ENCODE peak calls at places on chromosomes 12 and 14, in eight cellular contexts. T is bronchial epithelial cell, Q is AG09319, Y is endodermal cell, E is neural progenitor cell, B is RWPE1, X is BE2C, H is IMR-90. P is an unnamed sample.

GRCh38 chr14:30882431-30882830 is 8.1 kb downstream of the COCH start:
- DNase-seq in Y (no peak), X (no peak), T (peak), H (no peak), B (no peak), E (no peak), Q (no peak), P (no peak)

GRCh38 chr12:3777206-3777809 is 24.4 kb upstream of the CRACR2A start:
- DNase-seq in B (peak), T (peak), H (peak), Q (no peak), E (peak), X (no peak), Y (no peak), P (peak)

GRCh38 chr12:90235642-90236041 is 527.0 kb upstream of the ATP2B1 start:
- DNase-seq in H (no peak), Y (no peak), T (peak), B (peak), E (no peak), X (no peak), Q (no peak), P (no peak)

GRCh38 chr12:118537481-118537917 is 161.1 kb downstream of the SUDS3 start:
- DNase-seq in B (no peak), X (no peak), E (no peak), H (no peak), T (no peak), Q (no peak), Y (no peak), P (no peak)

GRCh38 chr12:128671528-128672042 is 152.2 kb downstream of the SLC15A4 start:
- DNase-seq in H (no peak), B (no peak), T (no peak), X (no peak), Q (no peak), E (no peak), Y (no peak), P (no peak)

GRCh38 chr14:72495668-72496067 is 398.2 kb downstream of the DPF3 start:
- DNase-seq in H (peak), Q (no peak), Y (no peak), B (no peak), T (no peak), E (no peak), X (no peak), P (no peak)

GRCh38 chr12:89051065-89051677 is 301.1 kb downstream of the DUSP6 start:
- DNase-seq in E (peak), Q (no peak), Y (peak), T (peak), B (peak), X (peak), H (peak), P (peak)

GRCh38 chr12:48671231-48671856 is 10.7 kb downstream of the KANSL2 start:
- DNase-seq in H (peak), Y (no peak), Q (no peak), B (peak), E (no peak), T (peak), X (no peak), P (no peak)

DNA sequence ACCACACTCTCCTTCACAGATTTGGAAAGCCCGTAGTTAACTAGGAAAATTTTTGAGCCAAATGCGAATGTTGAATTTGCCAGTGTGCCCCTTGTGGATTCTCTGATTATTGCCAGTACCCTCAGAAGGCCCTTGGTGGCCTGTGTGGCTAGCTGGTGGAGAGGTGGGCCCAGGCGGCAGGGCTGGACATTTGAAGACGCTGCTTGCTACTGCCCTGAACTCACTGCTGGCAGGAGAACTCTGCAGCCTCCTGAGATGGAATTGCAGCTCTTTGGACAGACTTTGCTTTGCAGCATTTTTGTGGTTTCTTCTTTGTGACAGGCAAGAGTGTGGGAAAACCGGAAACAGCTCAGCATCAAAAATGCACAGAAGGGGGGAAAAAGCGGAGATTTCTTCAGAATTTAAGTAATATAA is 97.6 kb downstream of the TGFB3 start:
- DNase-seq in E (peak), H (peak), Y (peak), T (peak), X (peak), Q (no peak), B (no peak), P (no peak)
- TF ChIP-seq CTCF in E (peak), H (peak), Y (peak), T (peak), X (peak), Q (peak), B (no peak), P (peak)

GRCh38 chr12:12081836-12082497 is 11.2 kb downstream of the BCL2L14 start:
- DNase-seq in E (peak), H (peak), Q (no peak), T (peak), Y (peak), B (peak), X (no peak), P (no peak)
- TF ChIP-seq CTCF in E (peak), H (peak), Q (peak), T (no peak), Y (peak), B (no peak), X (peak), P (no peak)

DNA sequence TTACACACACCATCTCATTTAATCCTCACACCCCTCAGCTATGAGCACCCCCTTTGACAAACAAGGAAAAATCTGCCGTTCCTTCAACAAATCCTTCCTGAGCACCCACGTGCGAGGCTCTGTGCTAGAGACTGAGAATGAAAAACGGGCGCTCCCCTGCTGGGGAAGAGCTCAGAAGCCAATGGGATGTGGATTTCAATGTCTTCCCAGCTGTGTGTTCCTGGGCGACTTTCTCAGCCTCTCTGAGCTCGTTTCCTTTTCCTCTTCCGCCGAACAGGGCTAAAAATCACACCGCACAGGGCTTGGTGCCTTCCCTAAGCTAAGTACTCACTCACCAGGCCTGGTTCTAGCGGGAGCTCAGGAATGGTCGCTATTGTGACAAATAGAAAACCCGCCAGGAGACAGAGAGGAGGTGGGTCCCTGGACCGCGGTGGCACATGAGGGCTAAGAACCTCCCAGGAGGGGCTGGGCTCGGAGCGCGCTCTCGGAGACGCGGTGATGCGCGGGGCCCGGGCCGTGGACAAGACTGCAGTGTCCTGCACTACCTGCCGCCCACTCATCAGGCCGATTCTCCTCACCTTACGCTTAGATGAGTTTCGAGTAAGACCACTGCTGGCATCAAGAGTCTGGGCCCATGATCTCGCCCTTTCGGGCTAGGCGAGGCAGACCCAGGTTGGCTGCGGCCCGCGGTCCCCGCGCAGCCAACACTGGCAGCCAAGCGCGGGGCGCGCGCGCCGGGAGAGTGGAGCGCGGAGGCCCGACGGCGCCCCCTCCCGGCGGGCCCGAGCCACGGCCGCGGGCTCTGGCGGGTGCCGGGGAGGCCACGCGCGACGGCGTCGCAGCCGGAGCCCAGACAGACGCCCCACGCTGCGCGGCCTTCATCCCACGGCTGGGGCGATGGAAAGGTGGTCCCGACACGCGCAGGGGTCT is 17.0 kb downstream of the ZDHHC22 start:
- DNase-seq in E (peak), Q (no peak), T (no peak), B (no peak), H (peak), Y (peak), X (peak), P (no peak)
- TF ChIP-seq CTCF in E (peak), Q (no peak), T (peak), B (peak), H (peak), Y (peak), X (peak), P (no peak)

DNA sequence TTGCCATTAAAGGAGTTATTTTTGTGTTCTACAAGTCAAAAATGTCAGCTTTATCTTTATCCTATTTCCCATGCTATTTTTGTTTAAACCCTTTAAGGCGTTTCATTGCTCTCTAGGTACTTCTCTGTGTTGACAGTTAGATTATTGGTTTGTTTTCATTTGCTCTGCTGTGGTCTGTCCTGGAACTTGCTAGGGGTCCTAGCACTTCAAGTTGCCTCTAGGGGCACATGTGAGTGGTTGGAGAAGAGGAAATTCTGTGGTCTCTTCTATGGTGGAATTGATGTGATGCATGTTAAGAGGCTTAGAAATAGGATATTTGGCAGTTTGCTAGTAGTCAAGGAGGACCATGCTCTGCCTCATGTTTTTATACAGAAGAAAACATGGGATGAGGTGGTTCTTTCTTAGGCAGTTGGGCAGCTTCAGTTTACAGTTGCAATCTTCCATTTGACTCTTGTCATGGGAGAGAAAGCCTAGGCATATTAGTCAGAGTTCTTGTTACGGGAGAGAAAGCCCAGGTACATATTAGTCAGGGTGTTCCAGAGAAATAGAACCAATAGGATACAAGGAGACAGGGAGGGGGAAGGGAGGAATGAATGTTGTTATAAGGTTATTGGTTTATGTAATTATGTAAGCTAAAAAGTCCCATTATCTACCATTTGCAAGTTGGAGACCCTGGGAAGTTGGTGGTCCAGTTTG is 14.4 kb downstream of the TTLL5 start:
- DNase-seq in T (peak), E (peak), B (peak), Y (peak), X (no peak), H (no peak), Q (no peak), P (no peak)
- TF ChIP-seq CTCF in T (no peak), E (peak), B (no peak), Y (peak), X (peak), H (no peak), Q (no peak), P (peak)

DNA sequence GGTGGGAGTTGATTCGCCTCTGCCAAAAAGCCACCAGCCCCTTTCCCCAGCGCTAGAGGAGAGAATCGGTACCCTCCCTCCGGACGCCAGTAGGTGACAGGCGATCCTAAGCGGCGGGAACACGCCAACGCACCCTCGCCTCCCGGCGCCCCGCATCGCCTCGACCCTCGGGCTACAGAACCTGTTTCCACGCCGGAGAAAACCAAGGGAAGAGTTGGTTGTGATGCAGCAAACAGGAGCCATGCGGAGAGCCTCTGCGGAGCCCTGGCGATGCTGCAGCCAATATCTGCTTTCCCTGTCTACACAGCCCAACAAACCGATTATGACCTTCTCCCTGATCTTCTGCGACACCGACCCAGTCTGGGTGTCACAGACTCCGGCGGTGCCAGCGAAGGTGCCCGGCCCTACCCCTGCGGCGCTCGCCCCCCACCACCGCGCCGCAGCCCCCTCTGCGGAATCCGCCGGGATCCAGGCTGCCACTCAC is 523 bp downstream of the PRICKLE1 start:
- DNase-seq in H (peak), Y (peak), B (peak), T (no peak), X (peak), E (peak), Q (no peak), P (no peak)
- TF ChIP-seq CTCF in H (peak), Y (peak), B (peak), T (peak), X (peak), E (peak), Q (peak), P (peak)

GRCh38 chr14:100025111-100025510 is 40.1 kb upstream of the EVL start:
- DNase-seq in X (peak), Y (peak), B (peak), Q (no peak), T (peak), E (peak), H (peak), P (no peak)
- TF ChIP-seq CTCF in X (peak), Y (peak), B (no peak), Q (peak), T (peak), E (peak), H (peak), P (peak)

GRCh38 chr12:60415361-60415760 is 819.5 kb downstream of the SLC16A7 start:
- DNase-seq in B (no peak), Y (no peak), X (no peak), Q (no peak), E (no peak), T (no peak), H (peak), P (no peak)
- TF ChIP-seq CTCF in B (no peak), Y (no peak), X (no peak), Q (no peak), E (no peak), T (no peak), H (no peak), P (no peak)

GRCh38 chr12:13194462-13195110 is 1.9 kb upstream of the EMP1 start:
- DNase-seq in T (peak), Y (no peak), E (no peak), H (no peak), Q (no peak), B (peak), X (no peak), P (no peak)

GRCh38 chr12:13195244-13195643 is 1.3 kb upstream of the EMP1 start:
- DNase-seq in Y (no peak), T (peak), Q (no peak), E (no peak), X (no peak), B (no peak), H (peak), P (no peak)

GRCh38 chr12:13192719-13193118 is 3.8 kb upstream of the EMP1 start:
- DNase-seq in E (no peak), H (no peak), Q (no peak), T (no peak), X (no peak), B (no peak), Y (no peak), P (no peak)

GRCh38 chr12:13195848-13196301 is 651 bp upstream of the EMP1 start:
- DNase-seq in X (no peak), Q (no peak), H (peak), T (no peak), Y (no peak), E (no peak), B (no peak), P (no peak)

DNA sequence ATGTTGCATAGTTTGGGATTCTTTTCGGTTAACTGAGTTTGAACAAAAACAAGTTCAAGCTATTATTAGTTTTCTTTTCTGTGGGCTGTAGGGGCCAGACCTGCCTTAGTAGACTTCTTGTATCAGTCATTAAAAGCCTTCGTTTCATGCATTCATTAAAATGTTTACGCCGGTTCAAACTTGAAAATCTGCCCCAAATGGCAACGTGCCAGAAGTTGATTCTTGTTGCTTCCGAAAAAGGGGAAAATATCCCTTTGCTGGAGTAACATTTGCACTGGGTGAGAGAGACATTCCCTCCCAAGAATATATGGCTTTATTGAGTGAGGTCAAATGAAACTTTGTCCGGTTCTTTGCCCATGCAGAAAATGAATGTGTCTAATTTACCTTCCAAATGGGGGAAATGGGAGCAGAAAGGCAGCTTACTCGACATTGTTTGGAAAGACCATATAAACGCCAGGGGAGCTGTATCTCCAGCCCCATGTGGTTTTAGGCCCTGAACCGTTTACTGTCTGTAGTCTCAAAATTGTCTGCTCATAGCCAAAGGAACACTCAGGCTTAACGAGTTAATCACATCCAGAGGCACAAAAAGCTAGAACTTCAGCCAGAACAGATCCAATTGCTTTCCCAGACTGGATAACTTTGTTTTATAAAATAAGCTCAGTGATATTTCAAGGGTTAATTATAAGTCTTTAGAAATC is 3.0 kb upstream of the EMP1 start:
- DNase-seq in Q (no peak), H (no peak), Y (no peak), B (no peak), E (no peak), T (no peak), X (no peak), P (no peak)
- TF ChIP-seq CTCF in Q (peak), H (no peak), Y (no peak), B (no peak), E (no peak), T (no peak), X (no peak), P (no peak)

P was measured in kidney epithelial cell.